ENCODE peak calls at places on chromosomes 1 and 21, in four cellular contexts. Z is HepG2, X is omental fat pad, M is T-helper 17 cell. L is an unnamed sample.

GRCh38 chr1:156859523-156860112 is 701 bp upstream of the INSRR start:
- ATAC-seq in Z (peak; percentile 43), X (no peak), M (peak; percentile 29), L (peak; percentile 6)

GRCh38 chr21:41868062-41868710 is 11.0 kb downstream of the PRDM15 start:
- ATAC-seq in M (no peak), Z (no peak), X (no peak), L (peak; percentile 75)

GRCh38 chr1:10497109-10497508 is 22.4 kb downstream of the PEX14 start:
- ATAC-seq in X (no peak), M (no peak), Z (no peak), L (no peak)

GRCh38 chr1:67662884-67663283 is 22.1 kb upstream of the GADD45A start:
- ATAC-seq in Z (no peak), X (no peak), M (no peak), L (no peak)

GRCh38 chr1:248804771-248805681 is 20.7 kb downstream of the SH3BP5L start:
- ATAC-seq in Z (peak; percentile 54), X (no peak), M (peak; percentile 76), L (peak; percentile 98)

GRCh38 chr1:94039871-94040569 is 80.9 kb downstream of the ABCA4 start:
- ATAC-seq in Z (no peak), M (no peak), X (no peak), L (no peak)

GRCh38 chr21:42745511-42746239 is 92.3 kb downstream of the PDE9A start:
- ATAC-seq in X (no peak), M (no peak), Z (no peak), L (no peak)

GRCh38 chr1:201562257-201562656 is 23.3 kb downstream of the NAV1 start:
- ATAC-seq in X (peak; percentile 23), M (no peak), Z (no peak), L (no peak)

GRCh38 chr1:86419277-86419903 is 4.6 kb upstream of the CLCA2 start:
- ATAC-seq in M (peak; percentile 84), Z (peak; percentile 65), X (no peak), L (peak; percentile 86)

GRCh38 chr1:6185635-6186382 is 5.7 kb upstream of the CHD5 start:
- ATAC-seq in Z (no peak), M (no peak), X (no peak), L (no peak)

GRCh38 chr1:204959836-204960235 is 83.2 kb upstream of the CNTN2 start:
- ATAC-seq in M (no peak), Z (no peak), X (no peak), L (no peak)

GRCh38 chr1:31478167-31478566 is 65.2 kb downstream of the SERINC2 start:
- ATAC-seq in M (no peak), X (no peak), Z (no peak), L (no peak)

GRCh38 chr1:93490357-93490756 is 42.4 kb downstream of the FNBP1L start:
- ATAC-seq in X (no peak), M (no peak), Z (no peak), L (no peak)

GRCh38 chr1:109466440-109467300 is at the start of gene SYPL2:
- ATAC-seq in Z (peak; percentile 89), X (peak; percentile 77), M (peak; percentile 50), L (no peak)

GRCh38 chr1:150178543-150178942 is 28.8 kb downstream of the PLEKHO1 start:
- ATAC-seq in X (no peak), M (no peak), Z (no peak), L (no peak)

GRCh38 chr1:216600730-216601426 is 122.4 kb downstream of the ESRRG start:
- ATAC-seq in M (no peak), X (peak; percentile 92), Z (peak; percentile 98), L (peak; percentile 59)

GRCh38 chr21:45336870-45337269 is 49.2 kb upstream of the POFUT2 start:
- ATAC-seq in M (no peak), X (no peak), Z (peak; percentile 65), L (no peak)

GRCh38 chr1:32291145-32291707 is 657 bp upstream of the HDAC1 start:
- ATAC-seq in X (no peak), Z (peak; percentile 11), M (no peak), L (no peak)

GRCh38 chr1:203296456-203297073 is 8.8 kb upstream of the BTG2 start:
- ATAC-seq in Z (no peak), M (no peak), X (no peak), L (no peak)

GRCh38 chr1:245785433-245785832 is 630.6 kb downstream of the KIF26B start:
- ATAC-seq in X (no peak), Z (no peak), M (no peak), L (no peak)

GRCh38 chr1:53705446-53706096 is 33.4 kb downstream of the GLIS1 start:
- ATAC-seq in Z (no peak), M (no peak), X (no peak), L (no peak)

GRCh38 chr1:218473527-218473926 is 128.4 kb downstream of the TGFB2 start:
- ATAC-seq in X (no peak), M (peak; percentile 63), Z (no peak), L (peak; percentile 71)

GRCh38 chr1:103250441-103250861 is 142.1 kb upstream of the COL11A1 start:
- ATAC-seq in Z (no peak), M (no peak), X (no peak), L (no peak)

GRCh38 chr1:119814288-119814687 is 3.0 kb upstream of the REG4 start:
- ATAC-seq in Z (no peak), M (no peak), X (no peak), L (no peak)

GRCh38 chr1:97159342-97159741 is 437.8 kb downstream of the PTBP2 start:
- ATAC-seq in M (no peak), Z (no peak), X (no peak), L (peak; percentile 27)

GRCh38 chr1:100028765-100029164 is 59.0 kb downstream of the SLC35A3 start:
- ATAC-seq in M (no peak), X (no peak), Z (no peak), L (no peak)

GRCh38 chr1:158100498-158100897 is 80.2 kb upstream of the CD1D start:
- ATAC-seq in X (no peak), Z (no peak), M (no peak), L (no peak)

GRCh38 chr1:224116131-224116530 is 2.2 kb downstream of the FBXO28 start:
- ATAC-seq in X (no peak), Z (no peak), M (peak; percentile 37), L (no peak)

GRCh38 chr21:27269646-27270045 is 302.8 kb upstream of the ADAMTS5 start:
- ATAC-seq in Z (no peak), X (peak; percentile 68), M (no peak), L (no peak)

GRCh38 chr21:46110499-46111192 is 12.7 kb downstream of the COL6A2 start:
- ATAC-seq in M (no peak), Z (peak; percentile 51), X (peak; percentile 56), L (no peak)

GRCh38 chr1:221729771-221730170 is 12.1 kb downstream of the DUSP10 start:
- ATAC-seq in X (no peak), Z (no peak), M (no peak), L (no peak)

GRCh38 chr1:246476771-246477170 is 30.3 kb downstream of the SMYD3 start:
- ATAC-seq in M (no peak), X (no peak), Z (no peak), L (no peak)

GRCh38 chr1:236753554-236753953 is 41.5 kb upstream of the MTR start:
- ATAC-seq in M (no peak), Z (peak; percentile 97), X (no peak), L (no peak)

GRCh38 chr21:44742418-44743153 is 31.2 kb upstream of the TSPEAR start:
- ATAC-seq in Z (no peak), X (no peak), M (peak; percentile 35), L (no peak)

GRCh38 chr1:46340404-46341221 is at the start of gene NSUN4:
- ATAC-seq in X (peak; percentile 97), Z (peak; percentile 92), M (peak; percentile 91), L (peak; percentile 93)

GRCh38 chr1:22712502-22713271 is 2.0 kb downstream of the EPHB2 start:
- ATAC-seq in M (no peak), Z (no peak), X (no peak), L (peak; percentile 77)

GRCh38 chr1:223260712-223261111 is 103.3 kb downstream of the SUSD4 start:
- ATAC-seq in X (no peak), Z (no peak), M (no peak), L (no peak)